ENCODE peak calls at places on chromosomes 4 and X, in seven cellular contexts. F is stimulated activated CD4-positive, alpha-beta T cell treated with anti-CD3 and anti-CD28 coated beads, Interleukin-4, amount 100 ng/mL, for 24 hours; K is anterior cingulate cortex; O is stimulated activated CD8-positive, alpha-beta memory T cell treated with anti-CD3 and anti-CD28 coated beads, Interleukin-2, amount 100 ng/mL, for 48 hours; C is GM13977; V is T-helper 1 cell; E is colonic mucosa. B is an unnamed sample.

GRCh38 chr4:54014761-54015160 is 49.6 kb downstream of the CHIC2 start:
- DNase-seq in F (no peak), K (no peak), O (no peak), C (no peak), V (no peak), E (no peak), B (no peak)

GRCh38 chrX:7996414-7996813 is 69.2 kb upstream of the PNPLA4 start:
- DNase-seq in F (peak), K (peak), O (no peak), C (peak), V (no peak), E (peak), B (no peak)

GRCh38 chrX:154714925-154715324 is 36.0 kb downstream of the GAB3 start:
- DNase-seq in F (peak), K (peak), O (no peak), C (peak), V (no peak), E (peak), B (peak)

GRCh38 chrX:17039826-17040225 is 93.4 kb downstream of the REPS2 start:
- DNase-seq in F (no peak), K (no peak), O (no peak), C (no peak), V (no peak), E (no peak), B (no peak)

GRCh38 chr4:157572951-157573350 is 352.4 kb downstream of the GRIA2 start:
- DNase-seq in F (no peak), K (no peak), O (no peak), C (no peak), V (no peak), E (no peak), B (no peak)

GRCh38 chrX:109920325-109920724 is 82.6 kb upstream of the TMEM164 start:
- DNase-seq in F (no peak), K (no peak), O (no peak), C (no peak), V (no peak), E (no peak), B (no peak)

GRCh38 chr4:20394471-20394870 is 142.8 kb downstream of the SLIT2 start:
- DNase-seq in F (no peak), K (no peak), O (no peak), C (no peak), V (no peak), E (no peak), B (no peak)

GRCh38 chrX:109959356-109959871 is 43.5 kb upstream of the TMEM164 start:
- DNase-seq in F (no peak), K (no peak), O (no peak), C (no peak), V (no peak), E (no peak), B (no peak)

GRCh38 chrX:101485212-101486064 is at the start of gene ARMCX4:
- DNase-seq in F (peak), K (peak), O (peak), C (no peak), V (peak), E (no peak), B (peak)

GRCh38 chrX:149638860-149639259 is 7.3 kb upstream of the TMEM185A start:
- DNase-seq in F (no peak), K (no peak), O (no peak), C (no peak), V (no peak), E (no peak), B (no peak)

GRCh38 chr4:142826503-142827241 is 19.4 kb downstream of the INPP4B start:
- DNase-seq in F (no peak), K (no peak), O (no peak), C (no peak), V (no peak), E (no peak), B (no peak)

GRCh38 chrX:107678957-107679740 is 50.8 kb downstream of the PRPS1 start:
- DNase-seq in F (peak), K (no peak), O (peak), C (no peak), V (peak), E (peak), B (peak)

GRCh38 chr4:145739840-145740239 is 59.9 kb downstream of the C4orf51 start:
- DNase-seq in F (no peak), K (no peak), O (no peak), C (no peak), V (no peak), E (peak), B (no peak)

GRCh38 chrX:133402042-133402453 is 13.2 kb downstream of the GPC4 start:
- DNase-seq in F (no peak), K (no peak), O (no peak), C (no peak), V (no peak), E (no peak), B (no peak)

GRCh38 chr4:48342559-48342878 is 1.2 kb downstream of the SLAIN2 start:
- DNase-seq in F (peak), K (no peak), O (no peak), C (no peak), V (peak), E (no peak), B (peak)

GRCh38 chr4:22999419-22999818 is 306.7 kb downstream of the GBA3 start:
- DNase-seq in F (no peak), K (no peak), O (no peak), C (no peak), V (no peak), E (no peak), B (no peak)

GRCh38 chr4:41468122-41468521 is 69.8 kb upstream of the LIMCH1 start:
- DNase-seq in F (no peak), K (no peak), O (no peak), C (no peak), V (no peak), E (no peak), B (no peak)

GRCh38 chrX:14802943-14803710 is 69.7 kb downstream of the FANCB start:
- DNase-seq in F (no peak), K (no peak), O (no peak), C (no peak), V (no peak), E (no peak), B (no peak)

GRCh38 chrX:46573896-46574336 is 351 bp downstream of the CHST7 start:
- DNase-seq in F (peak), K (no peak), O (no peak), C (peak), V (peak), E (peak), B (peak)

GRCh38 chr4:168695288-168695687 is 198.4 kb downstream of the PALLD start:
- DNase-seq in F (no peak), K (no peak), O (no peak), C (no peak), V (no peak), E (no peak), B (no peak)

GRCh38 chrX:15269618-15270521 is at the start of gene ASB9:
- DNase-seq in F (peak), K (no peak), O (no peak), C (peak), V (no peak), E (peak), B (no peak)

GRCh38 chr4:151784676-151785075 is 23.9 kb upstream of the GATB start:
- DNase-seq in F (no peak), K (no peak), O (no peak), C (no peak), V (no peak), E (no peak), B (no peak)

GRCh38 chr4:7885216-7886134 is 54.2 kb downstream of the AFAP1 start:
- DNase-seq in F (no peak), K (no peak), O (no peak), C (no peak), V (no peak), E (no peak), B (no peak)

GRCh38 chr4:89482248-89482647 is 174.6 kb upstream of the GPRIN3 start:
- DNase-seq in F (no peak), K (no peak), O (no peak), C (peak), V (no peak), E (no peak), B (no peak)

GRCh38 chr4:152014280-152014679 is 253.5 kb upstream of the GATB start:
- DNase-seq in F (peak), K (no peak), O (no peak), C (peak), V (no peak), E (no peak), B (no peak)

GRCh38 chr4:58247792-58248191 is 1137.6 kb upstream of the IGFBP7 start:
- DNase-seq in F (no peak), K (no peak), O (no peak), C (no peak), V (no peak), E (no peak), B (no peak)

GRCh38 chr4:11487139-11487538 is 58.4 kb upstream of the HS3ST1 start:
- DNase-seq in F (no peak), K (no peak), O (no peak), C (no peak), V (no peak), E (no peak), B (no peak)

GRCh38 chrX:7574325-7574724 is 268.6 kb upstream of the VCX start:
- DNase-seq in F (no peak), K (no peak), O (no peak), C (no peak), V (no peak), E (no peak), B (no peak)

GRCh38 chr4:10089346-10089745 is 27.3 kb downstream of the WDR1 start:
- DNase-seq in F (no peak), K (no peak), O (no peak), C (no peak), V (no peak), E (peak), B (no peak)